ENCODE peak calls at places on chromosomes 13 and 19, in four cellular contexts. X, Z, K and R are unnamed samples.
A peak's percentile ranks its signal among the peaks of the same experiment; 100 is the strongest.

GRCh38 chr13:51004918-51005460 is 95.4 kb downstream of the RNASEH2B start:
- DNase-seq in X (no peak), Z (no peak), K (no peak), R (no peak)

GRCh38 chr19:10105241-10106099 is 692 bp upstream of the PPAN start:
- DNase-seq in X (no peak), Z (no peak), K (no peak), R (no peak)

GRCh38 chr19:18234194-18234593 is 8.0 kb upstream of the PDE4C start:
- DNase-seq in X (no peak), Z (no peak), K (no peak), R (no peak)

GRCh38 chr13:70088926-70089325 is 18.7 kb upstream of the ATXN8OS start:
- DNase-seq in X (peak; percentile 6), Z (no peak), K (no peak), R (no peak)

GRCh38 chr13:76620036-76620435 is 266.2 kb downstream of the KCTD12 start:
- DNase-seq in X (peak; percentile 15), Z (no peak), K (no peak), R (no peak)

GRCh38 chr19:14979136-14979497 is 547 bp downstream of the SLC1A6 start:
- DNase-seq in X (no peak), Z (no peak), K (no peak), R (no peak)

GRCh38 chr19:13838943-13839192 is 38.1 kb upstream of the NANOS3 start:
- DNase-seq in X (no peak), Z (no peak), K (no peak), R (no peak)

GRCh38 chr13:50779443-50780200 is 63.9 kb downstream of the DLEU7 start:
- DNase-seq in X (no peak), Z (no peak), K (no peak), R (no peak)

GRCh38 chr19:8392017-8392591 is 1.9 kb downstream of the RAB11B start:
- DNase-seq in X (peak; percentile 40), Z (no peak), K (peak; percentile 68), R (no peak)

GRCh38 chr19:35141627-35142401 is 1.2 kb upstream of the FXYD7 start:
- DNase-seq in X (no peak), Z (no peak), K (no peak), R (no peak)

GRCh38 chr13:21061077-21061945 is at the start of gene LATS2:
- DNase-seq in X (peak; percentile 96), Z (peak; percentile 94), K (peak; percentile 96), R (peak; percentile 77)

GRCh38 chr13:113483504-113484287 is 6.8 kb downstream of the DCUN1D2 start:
- DNase-seq in X (peak; percentile 39), Z (no peak), K (no peak), R (no peak)

GRCh38 chr13:49681837-49682236 is 9.4 kb downstream of the EBPL start:
- DNase-seq in X (peak; percentile 41), Z (no peak), K (no peak), R (no peak)

GRCh38 chr19:44757735-44758505 is 9.4 kb downstream of the BCL3 start:
- DNase-seq in X (no peak), Z (peak; percentile 58), K (peak; percentile 70), R (no peak)

GRCh38 chr19:6696239-6696820 is 24.1 kb downstream of the C3 start:
- DNase-seq in X (no peak), Z (no peak), K (no peak), R (no peak)

GRCh38 chr19:1110809-1111640 is 7.2 kb downstream of the GPX4 start:
- DNase-seq in X (no peak), Z (peak; percentile 39), K (no peak), R (no peak)

GRCh38 chr19:23509686-23510450 is 114.6 kb upstream of the ZNF91 start:
- DNase-seq in X (peak; percentile 75), Z (no peak), K (no peak), R (no peak)

GRCh38 chr13:107329991-107330390 is 762.1 kb upstream of the ARGLU1 start:
- DNase-seq in X (no peak), Z (no peak), K (no peak), R (no peak)

GRCh38 chr19:17318966-17319365 is 9.6 kb downstream of the DDA1 start:
- DNase-seq in X (no peak), Z (no peak), K (no peak), R (no peak)

GRCh38 chr19:48398329-48399235 is 5.1 kb downstream of the GRIN2D start:
- DNase-seq in X (peak; percentile 57), Z (peak; percentile 76), K (peak; percentile 40), R (peak; percentile 85)

GRCh38 chr19:7894612-7895309 is 6.5 kb downstream of the LRRC8E start:
- DNase-seq in X (peak; percentile 39), Z (no peak), K (no peak), R (no peak)

GRCh38 chr19:42065051-42065450 is 5.0 kb downstream of the GRIK5 start:
- DNase-seq in X (no peak), Z (no peak), K (no peak), R (no peak)

GRCh38 chr13:97928306-97928705 is 25.2 kb upstream of the IPO5 start:
- DNase-seq in X (no peak), Z (no peak), K (no peak), R (no peak)

GRCh38 chr19:11745871-11746270 is 7.1 kb upstream of the ZNF823 start:
- DNase-seq in X (peak; percentile 98), Z (no peak), K (no peak), R (no peak)

GRCh38 chr19:49338023-49338677 is 2.9 kb downstream of the CD37 start:
- DNase-seq in X (no peak), Z (no peak), K (no peak), R (no peak)

GRCh38 chr19:33609353-33609752 is 12.4 kb upstream of the CHST8 start:
- DNase-seq in X (no peak), Z (no peak), K (no peak), R (no peak)

GRCh38 chr19:39111593-39112199 is 13.9 kb upstream of the PAK4 start:
- DNase-seq in X (peak; percentile 67), Z (no peak), K (no peak), R (no peak)

GRCh38 chr13:37295046-37295445 is 189.6 kb upstream of the CSNK1A1L start:
- DNase-seq in X (no peak), Z (no peak), K (no peak), R (no peak)

GRCh38 chr13:38265135-38265497 is 84.5 kb upstream of the UFM1 start:
- DNase-seq in X (peak; percentile 73), Z (no peak), K (no peak), R (no peak)

GRCh38 chr19:6278740-6279619 is 795 bp downstream of the MLLT1 start:
- DNase-seq in X (no peak), Z (no peak), K (no peak), R (no peak)

GRCh38 chr19:33075519-33075918 is 5.5 kb upstream of the GPATCH1 start:
- DNase-seq in X (no peak), Z (no peak), K (no peak), R (no peak)

GRCh38 chr19:4849019-4849418 is 17.5 kb upstream of the TICAM1 start:
- DNase-seq in X (no peak), Z (no peak), K (no peak), R (no peak)

GRCh38 chr13:51645154-51645650 is 60.9 kb downstream of the WDFY2 start:
- DNase-seq in X (peak; percentile 37), Z (peak; percentile 74), K (no peak), R (no peak)

GRCh38 chr19:4445963-4446668 is 11.5 kb downstream of the UBXN6 start:
- DNase-seq in X (no peak), Z (no peak), K (no peak), R (peak; percentile 19)

GRCh38 chr19:18274303-18274775 is at the start of gene IQCN:
- DNase-seq in X (peak; percentile 43), Z (peak; percentile 43), K (peak; percentile 65), R (no peak)

GRCh38 chr13:102191951-102192461 is 209.8 kb downstream of the FGF14 start:
- DNase-seq in X (peak; percentile 39), Z (peak; percentile 87), K (no peak), R (no peak)

GRCh38 chr13:110340812-110341444 is 33.8 kb downstream of the COL4A2 start:
- DNase-seq in X (peak; percentile 79), Z (peak; percentile 13), K (peak; percentile 56), R (no peak)